ENCODE peak calls at places on chromosomes 16 and 17, in eight cellular contexts. M, H, T, R, B, U, N and K are unnamed samples.

GRCh38 chr17:79047923-79048825 is 24.2 kb downstream of the C1QTNF1 start:
- DNase-seq in M (no peak), T (no peak), R (no peak), U (no peak), H (no peak), N (no peak), B (no peak), K (no peak)

GRCh38 chr17:10216213-10216982 is 18.0 kb upstream of the GAS7 start:
- DNase-seq in U (no peak), N (no peak), H (no peak), T (no peak), R (no peak), B (no peak), M (peak; percentile 39), K (no peak)

GRCh38 chr16:82796047-82796446 is 169.3 kb downstream of the CDH13 start:
- DNase-seq in T (no peak), N (no peak), U (no peak), H (no peak), R (no peak), M (no peak), B (no peak), K (no peak)

GRCh38 chr17:3002538-3003301 is 60.7 kb downstream of the OR1D5 start:
- DNase-seq in H (no peak), N (no peak), B (no peak), M (no peak), U (peak; percentile 86), T (no peak), R (no peak), K (peak; percentile 45)

GRCh38 chr17:35087731-35088646 is 24.5 kb upstream of the RFFL start:
- DNase-seq in U (no peak), R (no peak), M (peak; percentile 58), T (no peak), B (no peak), N (peak; percentile 49), H (peak; percentile 69), K (peak; percentile 54)

GRCh38 chr16:58197314-58198012 is 443 bp downstream of the CSNK2A2 start:
- DNase-seq in B (no peak), N (no peak), H (peak; percentile 74), U (no peak), R (peak; percentile 70), T (no peak), M (peak; percentile 30), K (no peak)

GRCh38 chr16:73126453-73126853 is 78.5 kb upstream of the ZFHX3 start:
- DNase-seq in T (no peak), N (peak; percentile 45), M (no peak), B (no peak), H (no peak), R (no peak), U (no peak), K (peak; percentile 90)

GRCh38 chr16:57500578-57501111 is 14.4 kb upstream of the DOK4 start:
- DNase-seq in N (no peak), R (no peak), H (peak; percentile 69), T (no peak), U (no peak), M (no peak), B (no peak), K (no peak)

GRCh38 chr17:27360507-27360906 is 66.6 kb downstream of the WSB1 start:
- DNase-seq in B (no peak), T (no peak), H (no peak), U (no peak), R (no peak), N (no peak), M (no peak), K (no peak)

GRCh38 chr17:16286009-16286946 is 67.0 kb downstream of the CENPV start:
- DNase-seq in R (peak; percentile 85), T (peak; percentile 95), B (peak; percentile 96), H (peak; percentile 25), M (peak; percentile 96), U (peak; percentile 96), N (peak; percentile 99), K (peak; percentile 89)

GRCh38 chr16:50573279-50573678 is 25.1 kb downstream of the NKD1 start:
- DNase-seq in N (no peak), R (no peak), T (no peak), H (no peak), B (no peak), U (no peak), M (no peak), K (no peak)

GRCh38 chr17:17180141-17180603 is 26.0 kb downstream of the PLD6 start:
- DNase-seq in N (no peak), B (no peak), H (no peak), T (no peak), U (no peak), R (no peak), M (no peak), K (no peak)

GRCh38 chr17:50274142-50274944 is at the start of gene TMEM92:
- DNase-seq in B (no peak), H (peak; percentile 57), R (peak; percentile 86), T (peak; percentile 62), U (no peak), M (peak; percentile 96), N (no peak), K (peak; percentile 43)

GRCh38 chr16:65702707-65703402 is 581.0 kb upstream of the CDH11 start:
- DNase-seq in B (no peak), H (peak; percentile 38), T (no peak), N (no peak), M (no peak), U (no peak), R (no peak), K (no peak)

GRCh38 chr17:28412131-28412530 is 6.1 kb upstream of the SLC46A1 start:
- DNase-seq in H (no peak), N (no peak), M (peak; percentile 30), U (no peak), B (no peak), R (no peak), T (no peak), K (no peak)

GRCh38 chr17:82108999-82109480 is 11.0 kb upstream of the FASN start:
- DNase-seq in N (no peak), R (no peak), T (no peak), B (no peak), U (no peak), H (no peak), M (no peak), K (no peak)

GRCh38 chr17:18981385-18981641 is 23.3 kb downstream of the FAM83G start:
- DNase-seq in U (no peak), R (no peak), B (no peak), M (no peak), H (no peak), T (no peak), N (no peak), K (no peak)
- H3K27ac ChIP-seq in U (no peak overlapping the region), R (peak overlapping the region; percentile 69), B (no peak overlapping the region), M (no peak overlapping the region), H (no peak overlapping the region), T (peak overlapping the region; percentile 63), N (peak overlapping the region; percentile 88), K (no peak overlapping the region)

GRCh38 chr16:2874584-2875362 is 8.2 kb upstream of the FLYWCH2 start:
- DNase-seq in U (peak; percentile 3), B (no peak), N (peak; percentile 49), H (peak; percentile 89), R (peak; percentile 86), M (peak; percentile 84), T (peak; percentile 67), K (peak; percentile 69)
- TF ChIP-seq POLR2AphosphoS5 in U (no peak), B (peak; percentile 32), N (no peak), H (no peak), R (no peak), M (peak; percentile 20), T (peak; percentile 32), K (no peak)

GRCh38 chr16:87431926-87432325 is 39.8 kb downstream of the MAP1LC3B start:
- DNase-seq in R (no peak), B (no peak), U (no peak), T (no peak), N (no peak), H (peak; percentile 52), M (no peak), K (no peak)
- TF ChIP-seq REST in R (no peak), B (no peak), U (no peak), T (no peak), N (no peak), H (no peak), M (no peak), K (no peak)

DNA sequence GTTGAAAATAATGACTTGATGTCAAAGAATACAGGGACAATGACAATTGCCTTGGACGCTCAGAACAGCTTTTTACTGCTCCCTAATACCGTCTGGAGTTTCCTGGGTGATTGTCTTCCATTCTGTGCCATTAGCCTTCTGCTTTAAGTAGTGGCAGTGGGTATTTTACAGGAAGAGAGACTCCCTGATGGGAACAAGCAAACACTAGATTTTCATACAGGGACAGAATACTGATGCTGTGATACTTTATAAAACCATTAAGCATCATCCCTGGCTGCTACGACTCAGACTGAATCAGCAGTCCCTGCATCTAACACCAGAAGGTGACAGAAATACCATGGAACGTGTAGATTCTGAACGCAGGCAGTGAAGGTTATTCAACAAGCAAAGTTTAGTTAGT is 635.4 kb upstream of the GOT2 start:
- DNase-seq in U (no peak), R (no peak), B (no peak), H (no peak), M (no peak), T (no peak), N (no peak), K (no peak)
- H3K27ac ChIP-seq in U (no peak overlapping the region), R (no peak overlapping the region), B (no peak overlapping the region), H (no peak overlapping the region), M (no peak overlapping the region), T (no peak overlapping the region), N (no peak overlapping the region), K (no peak overlapping the region)

GRCh38 chr16:15973997-15974396 is 24.6 kb downstream of the ABCC1 start:
- DNase-seq in M (no peak), U (no peak), R (no peak), T (no peak), N (no peak), H (no peak), B (no peak), K (no peak)

GRCh38 chr16:15976225-15976812 is 26.9 kb downstream of the ABCC1 start:
- DNase-seq in M (no peak), B (no peak), H (no peak), R (no peak), N (no peak), T (no peak), U (no peak), K (no peak)

GRCh38 chr16:15979801-15980200 is 30.4 kb downstream of the ABCC1 start:
- DNase-seq in T (no peak), H (no peak), N (no peak), R (no peak), B (no peak), M (no peak), U (no peak), K (no peak)

GRCh38 chr16:15975172-15975571 is 25.8 kb downstream of the ABCC1 start:
- DNase-seq in B (no peak), U (no peak), T (no peak), H (no peak), M (no peak), N (no peak), R (no peak), K (no peak)

DNA sequence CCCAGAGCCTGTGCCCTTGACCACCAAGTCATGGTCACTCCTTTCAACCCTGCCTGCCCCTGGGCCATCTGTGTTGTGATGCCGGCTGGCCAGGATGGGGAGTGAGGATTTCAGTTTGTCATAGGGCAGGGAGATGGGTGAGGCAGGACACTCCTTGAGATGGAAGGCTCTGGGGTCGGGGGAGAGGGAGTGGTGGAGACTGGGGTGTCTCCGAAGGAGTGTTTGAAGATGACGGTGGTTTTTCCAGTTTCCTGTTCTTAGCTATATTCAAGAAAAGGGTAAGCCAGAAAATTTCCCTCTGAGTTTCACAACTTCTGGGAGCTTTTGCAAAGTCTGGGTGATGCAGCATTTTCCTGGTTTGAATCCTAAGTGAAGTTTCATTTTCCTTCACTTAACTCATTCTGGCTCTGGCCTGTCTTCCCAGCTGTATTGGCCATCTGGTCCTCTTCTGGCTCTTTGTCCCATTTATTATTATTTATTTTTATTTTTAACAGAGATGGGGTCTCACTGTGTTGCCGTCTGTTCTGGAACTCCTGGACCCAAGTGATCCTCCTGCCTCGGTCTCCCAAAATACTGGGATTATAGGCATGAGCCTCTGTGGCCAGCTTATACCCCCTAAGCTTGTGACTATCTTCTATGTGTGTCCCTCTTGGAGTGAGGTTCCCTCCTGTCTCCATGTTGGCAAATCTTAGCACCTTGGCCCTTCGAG is 27.7 kb downstream of the ABCC1 start:
- DNase-seq in H (no peak), N (no peak), B (no peak), R (no peak), M (no peak), U (no peak), T (no peak), K (no peak)
- TF ChIP-seq POLR2AphosphoS5 in H (no peak), N (no peak), B (no peak), R (no peak), M (no peak), U (no peak), T (no peak), K (no peak)